ENCODE peak calls at places on chromosome 4, in five cellular contexts. I is H9, O is trophoblast cell, M is H1, L is neuronal stem cell. Y is an unnamed sample.

GRCh38 chr4:147865926-147866325 is 134.0 kb downstream of the ARHGAP10 start:
- DNase-seq in I (no peak), M (no peak), O (no peak), L (no peak), Y (peak)

GRCh38 chr4:163866728-163867313 is 372.3 kb downstream of the TMA16 start:
- DNase-seq in L (no peak), M (no peak), I (no peak), O (no peak), Y (peak)

GRCh38 chr4:119589165-119589564 is 39.4 kb downstream of the PDE5A start:
- DNase-seq in O (no peak), I (no peak), L (no peak), M (no peak), Y (peak)

GRCh38 chr4:151438154-151438553 is 29.2 kb downstream of the FHIP1A start:
- DNase-seq in I (no peak), M (no peak), L (no peak), O (no peak), Y (no peak)

GRCh38 chr4:90127706-90128345 is 632 bp downstream of the CCSER1 start:
- DNase-seq in I (no peak), M (no peak), O (peak), L (peak), Y (peak)

GRCh38 chr4:6695660-6696581 is 2.2 kb downstream of the S100P start:
- DNase-seq in L (no peak), O (peak), M (no peak), I (no peak), Y (peak)

GRCh38 chr4:1060121-1060520 is 48.7 kb downstream of the FGFRL1 start:
- DNase-seq in I (peak), O (no peak), L (no peak), M (no peak), Y (no peak)

GRCh38 chr4:910366-911091 is 21.6 kb downstream of the GAK start:
- DNase-seq in L (no peak), M (no peak), I (no peak), O (no peak), Y (no peak)

GRCh38 chr4:163673848-163674702 is 179.6 kb downstream of the TMA16 start:
- DNase-seq in I (no peak), O (no peak), L (no peak), M (no peak), Y (no peak)

GRCh38 chr4:89753601-89754066 is 83.3 kb downstream of the SNCA start:
- DNase-seq in L (no peak), M (no peak), O (peak), I (no peak), Y (peak)

GRCh38 chr4:41679991-41680390 is 68.5 kb downstream of the PHOX2B start:
- DNase-seq in M (no peak), O (peak), I (no peak), L (no peak), Y (peak)

GRCh38 chr4:25207997-25208396 is 25.8 kb upstream of the PI4K2B start:
- DNase-seq in O (no peak), L (no peak), I (no peak), M (no peak), Y (no peak)

GRCh38 chr4:55733874-55734437 is 85.6 kb upstream of the EXOC1L start:
- DNase-seq in M (no peak), I (no peak), O (no peak), L (no peak), Y (peak)

GRCh38 chr4:10524196-10524833 is 67.1 kb upstream of the ZNF518B start:
- DNase-seq in O (no peak), I (no peak), M (no peak), L (no peak), Y (no peak)

GRCh38 chr4:156118821-156119220 is 165.2 kb upstream of the CTSO start:
- DNase-seq in M (no peak), I (no peak), O (no peak), L (no peak), Y (no peak)

GRCh38 chr4:84928089-84928488 is 38.4 kb downstream of the WDFY3 start:
- DNase-seq in O (no peak), I (no peak), M (no peak), L (no peak), Y (no peak)

GRCh38 chr4:646460-646859 is 21.1 kb downstream of the PDE6B start:
- DNase-seq in O (no peak), M (no peak), L (no peak), I (no peak), Y (no peak)

GRCh38 chr4:139844459-139845036 is 178.9 kb downstream of the MGST2 start:
- DNase-seq in O (no peak), L (no peak), M (no peak), I (no peak), Y (no peak)

GRCh38 chr4:169540774-169541173 is 71.6 kb downstream of the NEK1 start:
- DNase-seq in M (no peak), O (no peak), L (no peak), I (no peak), Y (no peak)

GRCh38 chr4:60750962-60751361 is 449.2 kb upstream of the ADGRL3 start:
- DNase-seq in I (no peak), O (no peak), M (no peak), L (no peak), Y (no peak)

GRCh38 chr4:26145212-26145611 is 175.6 kb upstream of the RBPJ start:
- DNase-seq in O (no peak), M (no peak), I (no peak), L (no peak), Y (no peak)

GRCh38 chr4:25814323-25814722 is 48.5 kb downstream of the SEL1L3 start:
- DNase-seq in M (no peak), O (peak), I (no peak), L (no peak), Y (no peak)

GRCh38 chr4:1318488-1319213 is 28.4 kb upstream of the UVSSA start:
- DNase-seq in M (peak), O (no peak), I (peak), L (no peak), Y (no peak)

GRCh38 chr4:186606593-186606992 is 51.2 kb upstream of the MTNR1A start:
- DNase-seq in L (no peak), M (no peak), O (peak), I (no peak), Y (peak)

GRCh38 chr4:37767546-37767945 is 58.9 kb upstream of the PGM2 start:
- DNase-seq in M (no peak), L (no peak), O (no peak), I (no peak), Y (no peak)

GRCh38 chr4:153976954-153977353 is 188.1 kb upstream of the SFRP2 start:
- DNase-seq in I (no peak), L (no peak), O (no peak), M (no peak), Y (peak)

GRCh38 chr4:146436423-146437162 is 85.1 kb downstream of the SLC10A7 start:
- DNase-seq in O (no peak), M (no peak), I (no peak), L (no peak), Y (no peak)

GRCh38 chr4:84597450-84597849 is 14.5 kb downstream of the CDS1 start:
- DNase-seq in L (no peak), M (no peak), O (peak), I (no peak), Y (no peak)

GRCh38 chr4:120005527-120005926 is 61.1 kb downstream of the MAD2L1 start:
- DNase-seq in L (no peak), O (no peak), M (no peak), I (peak), Y (no peak)

GRCh38 chr4:153282023-153282422 is 62.5 kb upstream of the MND1 start:
- DNase-seq in L (no peak), M (no peak), I (no peak), O (no peak), Y (no peak)

DNA sequence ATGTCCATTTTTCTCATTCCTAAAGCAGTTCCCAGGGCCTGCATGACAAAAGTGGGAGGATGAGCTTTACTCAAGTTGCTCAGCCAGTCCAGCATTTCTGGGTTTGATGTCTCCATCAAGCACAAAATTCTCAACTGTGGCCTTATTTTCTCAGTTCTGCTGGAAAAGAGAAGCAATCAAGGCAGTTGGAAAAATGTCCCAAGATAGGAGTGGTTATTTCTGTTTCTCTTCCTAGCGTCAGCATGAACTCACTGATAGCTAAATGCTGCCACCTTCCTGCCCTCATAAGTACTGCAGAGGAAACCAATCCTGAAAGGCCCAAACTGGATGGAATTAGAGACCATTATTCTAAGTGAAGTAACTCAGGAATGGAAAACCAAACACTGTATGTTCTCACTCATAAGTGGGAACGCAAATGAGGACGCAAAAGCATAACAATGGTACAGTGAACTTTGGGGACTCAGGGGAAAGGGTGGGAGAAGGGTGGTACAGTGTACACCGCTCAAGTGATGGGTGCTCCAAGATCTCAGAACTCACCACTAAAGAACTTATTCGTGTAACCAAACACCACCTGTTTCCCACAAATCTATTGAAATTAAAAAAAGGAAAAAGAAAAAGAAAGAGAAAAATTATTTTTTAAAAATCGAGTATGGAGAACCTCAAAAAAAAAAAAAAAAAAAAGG is 29.6 kb downstream of the ADH7 start:
- DNase-seq in L (peak), M (peak), I (peak), O (peak), Y (peak)
- H2BK12ac ChIP-seq in L (no peak), M (no peak), I (no peak), O (no peak), Y (no peak)

DNA sequence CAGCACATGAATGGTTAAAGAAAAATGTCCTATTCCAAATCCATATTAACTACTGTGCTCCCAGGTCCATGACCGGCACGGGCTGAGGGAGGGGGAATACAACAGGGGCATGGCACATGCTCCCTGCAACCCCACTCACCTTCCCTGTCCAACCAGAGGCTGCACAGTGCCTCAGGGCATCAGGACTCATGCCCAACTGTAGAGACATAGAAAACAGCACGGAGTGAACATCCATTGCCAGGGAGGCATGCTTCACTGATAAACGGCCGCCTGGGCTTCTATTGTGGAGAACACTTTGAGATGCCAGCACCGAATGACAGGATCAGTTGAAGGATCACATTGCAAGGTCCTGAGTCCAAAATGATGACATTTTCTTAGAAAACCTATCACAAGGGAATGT is 140.6 kb downstream of the STK32B start:
- DNase-seq in I (no peak), O (no peak), L (no peak), M (no peak), Y (no peak)
- H3K18ac ChIP-seq in I (no peak), O (no peak), L (peak), M (no peak), Y (no peak)

GRCh38 chr4:121796283-121796682 is 4.8 kb upstream of the EXOSC9 start:
- DNase-seq in L (no peak), O (no peak), M (no peak), I (no peak), Y (no peak)
- H3K23ac ChIP-seq in L (no peak), O (no peak), M (no peak), I (no peak), Y (no peak)

GRCh38 chr4:78218260-78218659 is 161.1 kb downstream of the FRAS1 start:
- DNase-seq in I (no peak), L (no peak), O (no peak), M (no peak), Y (no peak)
- H2BK12ac ChIP-seq in I (no peak), L (no peak), O (no peak), M (no peak), Y (no peak)

GRCh38 chr4:86442881-86443280 is 83.0 kb upstream of the MAPK10 start:
- DNase-seq in M (no peak), O (no peak), L (no peak), I (no peak), Y (peak)
- H3K18ac ChIP-seq in M (no peak), O (no peak), L (no peak), I (no peak), Y (no peak)

GRCh38 chr4:78667764-78668163 is 108.4 kb upstream of the BMP2K start:
- DNase-seq in L (no peak), O (no peak), M (no peak), I (no peak), Y (no peak)
- H3K23ac ChIP-seq in L (no peak), O (no peak), M (no peak), I (no peak), Y (no peak)

GRCh38 chr4:28351826-28352225 is 1491.2 kb downstream of the STIM2 start:
- DNase-seq in M (no peak), O (no peak), I (no peak), L (no peak), Y (no peak)
- H2BK12ac ChIP-seq in M (no peak), O (no peak), I (no peak), L (no peak), Y (no peak)

GRCh38 chr4:180827610-180828009 is 1415.6 kb upstream of the TENM3 start:
- DNase-seq in I (peak), O (no peak), L (no peak), M (no peak), Y (peak)
- H3K18ac ChIP-seq in I (no peak), O (no peak), L (no peak), M (no peak), Y (no peak)

GRCh38 chr4:7949759-7950158 is 10.1 kb upstream of the AFAP1 start:
- DNase-seq in M (no peak), O (no peak), L (no peak), I (no peak), Y (no peak)
- H3K23ac ChIP-seq in M (no peak), O (no peak), L (no peak), I (no peak), Y (no peak)

DNA sequence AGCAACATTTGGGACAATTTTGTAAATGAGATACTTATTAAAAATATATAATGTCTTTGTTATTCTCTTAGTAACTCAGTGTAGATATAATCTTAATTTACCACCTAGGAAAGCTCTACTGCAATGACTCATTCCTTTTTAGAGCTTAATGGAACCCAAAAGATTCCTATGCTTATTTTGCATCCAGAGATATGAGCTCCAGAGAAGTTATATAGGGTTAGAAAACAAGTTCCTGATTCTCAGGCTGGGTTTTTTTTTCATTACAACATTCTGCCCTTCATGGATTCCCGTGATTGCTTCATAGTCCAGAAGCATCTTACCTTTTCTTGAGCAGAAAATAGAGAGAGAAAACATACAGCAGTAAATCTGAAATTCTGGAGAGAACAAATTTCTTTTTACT is 57.9 kb upstream of the CXCL8 start:
- DNase-seq in M (no peak), L (no peak), I (no peak), O (no peak), Y (no peak)
- H2BK12ac ChIP-seq in M (no peak), L (no peak), I (no peak), O (no peak), Y (no peak)